ENCODE peak calls at places on chromosomes 7 and 10, in five cellular contexts. One of them, this sample, is unnamed.

GRCh38 chr7:28960071-28960840 is 2.1 kb upstream of the TRIL start:
- DNase-seq in GM23338: no peak
- DNase-seq in upper lobe of left lung: no peak
- DNase-seq in sigmoid colon: no peak
- DNase-seq in spleen: no peak
- DNase-seq in this sample: no peak

GRCh38 chr10:110747609-110748464 is 103.7 kb downstream of the RBM20 start:
- DNase-seq in spleen: no peak
- DNase-seq in sigmoid colon: no peak
- DNase-seq in GM23338: no peak
- DNase-seq in upper lobe of left lung: no peak
- DNase-seq in this sample: no peak

GRCh38 chr10:93757136-93757535 is 600 bp upstream of the LGI1 start:
- DNase-seq in upper lobe of left lung: no peak
- DNase-seq in sigmoid colon: no peak
- DNase-seq in spleen: no peak
- DNase-seq in GM23338: peak; percentile 32
- DNase-seq in this sample: no peak

GRCh38 chr10:6409982-6410694 is 169.9 kb downstream of the PRKCQ start:
- DNase-seq in GM23338: peak; percentile 41
- DNase-seq in sigmoid colon: no peak
- DNase-seq in spleen: no peak
- DNase-seq in upper lobe of left lung: no peak
- DNase-seq in this sample: peak; percentile 36

GRCh38 chr7:142800103-142800502 is 29.3 kb downstream of the PRSS2 start:
- DNase-seq in sigmoid colon: no peak
- DNase-seq in spleen: no peak
- DNase-seq in upper lobe of left lung: no peak
- DNase-seq in GM23338: no peak
- DNase-seq in this sample: no peak

GRCh38 chr7:31747553-31747952 is 60.5 kb downstream of the PPP1R17 start:
- DNase-seq in spleen: no peak
- DNase-seq in upper lobe of left lung: no peak
- DNase-seq in sigmoid colon: no peak
- DNase-seq in GM23338: no peak
- DNase-seq in this sample: peak; percentile 11

GRCh38 chr10:28676297-28676967 is 889 bp upstream of the BAMBI start:
- DNase-seq in upper lobe of left lung: no peak
- DNase-seq in GM23338: peak; percentile 78
- DNase-seq in spleen: no peak
- DNase-seq in sigmoid colon: peak; percentile 73
- DNase-seq in this sample: peak; percentile 13

GRCh38 chr7:71615017-71615416 is 483.1 kb downstream of the GALNT17 start:
- DNase-seq in upper lobe of left lung: no peak
- DNase-seq in sigmoid colon: no peak
- DNase-seq in GM23338: peak; percentile 32
- DNase-seq in spleen: no peak
- DNase-seq in this sample: no peak

GRCh38 chr7:131605280-131605878 is 49.0 kb upstream of the PODXL start:
- DNase-seq in sigmoid colon: no peak
- DNase-seq in GM23338: peak; percentile 98
- DNase-seq in upper lobe of left lung: no peak
- DNase-seq in spleen: no peak
- DNase-seq in this sample: no peak

GRCh38 chr10:112465299-112465882 is 18.4 kb downstream of the VTI1A start:
- DNase-seq in spleen: no peak
- DNase-seq in GM23338: no peak
- DNase-seq in upper lobe of left lung: no peak
- DNase-seq in sigmoid colon: no peak
- DNase-seq in this sample: no peak

GRCh38 chr7:46320956-46321355 is 399.9 kb upstream of the IGFBP3 start:
- DNase-seq in GM23338: no peak
- DNase-seq in spleen: no peak
- DNase-seq in sigmoid colon: no peak
- DNase-seq in upper lobe of left lung: no peak
- DNase-seq in this sample: no peak

GRCh38 chr7:51253157-51253556 is 63.5 kb downstream of the COBL start:
- DNase-seq in spleen: no peak
- DNase-seq in sigmoid colon: no peak
- DNase-seq in upper lobe of left lung: no peak
- DNase-seq in GM23338: no peak
- DNase-seq in this sample: no peak

GRCh38 chr10:32149257-32149955 is 93.2 kb upstream of the KIF5B start:
- DNase-seq in GM23338: no peak
- DNase-seq in sigmoid colon: peak; percentile 84
- DNase-seq in spleen: no peak
- DNase-seq in upper lobe of left lung: no peak
- DNase-seq in this sample: peak; percentile 35

GRCh38 chr7:123666492-123666891 is 10.8 kb downstream of the LMOD2 start:
- DNase-seq in sigmoid colon: no peak
- DNase-seq in GM23338: no peak
- DNase-seq in upper lobe of left lung: no peak
- DNase-seq in spleen: no peak
- DNase-seq in this sample: no peak

GRCh38 chr7:33921216-33921938 is 16.0 kb downstream of the BMPER start:
- DNase-seq in GM23338: no peak
- DNase-seq in spleen: no peak
- DNase-seq in upper lobe of left lung: peak; percentile 9
- DNase-seq in sigmoid colon: peak; percentile 74
- DNase-seq in this sample: peak; percentile 42

GRCh38 chr7:81366546-81366945 is 403.3 kb downstream of the HGF start:
- DNase-seq in GM23338: no peak
- DNase-seq in sigmoid colon: no peak
- DNase-seq in upper lobe of left lung: no peak
- DNase-seq in spleen: no peak
- DNase-seq in this sample: no peak
- H3K36me3 ChIP-seq in GM23338: no peaks in the 10 kb centered on the region
- H3K36me3 ChIP-seq in sigmoid colon: no peaks in the 10 kb centered on the region
- H3K36me3 ChIP-seq in upper lobe of left lung: no peaks in the 10 kb centered on the region
- H3K36me3 ChIP-seq in spleen: no peaks in the 10 kb centered on the region
- H3K36me3 ChIP-seq in this sample: no peaks in the 10 kb centered on the region

GRCh38 chr7:77327067-77327931 is 88.8 kb downstream of the GSAP start:
- DNase-seq in upper lobe of left lung: no peak
- DNase-seq in sigmoid colon: peak; percentile 84
- DNase-seq in GM23338: no peak
- DNase-seq in spleen: no peak
- DNase-seq in this sample: peak; percentile 23
- TF ChIP-seq POLR2AphosphoS5 in upper lobe of left lung: no peak
- TF ChIP-seq POLR2AphosphoS5 in sigmoid colon: peak; percentile 49
- TF ChIP-seq POLR2AphosphoS5 in GM23338: no peak
- TF ChIP-seq POLR2AphosphoS5 in spleen: no peak
- TF ChIP-seq POLR2AphosphoS5 in this sample: no peak

DNA sequence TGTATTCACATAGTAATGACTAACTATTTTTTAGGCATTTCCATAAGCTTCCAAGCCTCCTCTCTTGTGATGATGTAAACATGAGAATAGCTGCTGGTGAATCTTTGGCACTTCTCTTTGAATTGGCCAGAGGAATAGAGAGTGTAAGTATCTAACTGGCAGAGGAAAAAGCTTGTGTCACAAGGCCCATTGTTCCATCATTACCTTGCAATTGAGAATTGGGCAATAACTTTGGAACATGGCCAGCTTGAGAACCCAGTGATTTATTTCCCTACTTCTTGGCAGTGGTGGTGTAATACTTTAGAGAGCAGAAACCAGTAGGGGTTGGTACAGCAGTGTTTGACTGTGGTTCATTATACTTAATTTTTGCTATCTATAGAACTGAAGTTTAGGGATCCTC is 12.0 kb downstream of the IFRD1 start:
- DNase-seq in spleen: no peak
- DNase-seq in sigmoid colon: no peak
- DNase-seq in upper lobe of left lung: no peak
- DNase-seq in GM23338: no peak
- DNase-seq in this sample: peak; percentile 34
- H3K36me3 ChIP-seq in spleen: peaks cover 48% of the 10 kb centered on the region
- H3K36me3 ChIP-seq in sigmoid colon: peaks cover 24% of the 10 kb centered on the region
- H3K36me3 ChIP-seq in upper lobe of left lung: peaks cover 90% of the 10 kb centered on the region
- H3K36me3 ChIP-seq in GM23338: peaks cover 72% of the 10 kb centered on the region
- H3K36me3 ChIP-seq in this sample: no peaks in the 10 kb centered on the region

DNA sequence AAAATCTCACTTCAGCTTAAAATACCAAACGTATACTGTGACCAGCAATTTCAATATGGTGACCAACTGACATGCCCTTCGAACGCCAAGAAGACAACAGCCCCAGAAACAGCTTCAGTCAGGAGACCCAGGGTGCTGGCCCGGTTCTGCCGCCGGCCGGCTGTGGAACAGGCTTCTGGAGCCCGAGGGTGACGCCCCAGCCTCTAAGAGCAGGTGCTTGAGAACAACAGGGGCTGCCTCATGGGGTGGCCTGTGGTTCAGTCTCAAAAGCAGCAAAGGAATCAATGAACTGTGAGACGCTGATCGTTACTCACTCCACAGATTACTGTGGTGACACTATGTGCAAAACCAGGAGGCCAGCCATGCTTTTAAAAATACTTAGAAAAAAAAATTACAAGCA is 17.3 kb downstream of the GPER1 start:
- DNase-seq in GM23338: no peak
- DNase-seq in upper lobe of left lung: no peak
- DNase-seq in sigmoid colon: no peak
- DNase-seq in spleen: peak; percentile 63
- DNase-seq in this sample: no peak
- TF ChIP-seq POLR2AphosphoS5 in GM23338: no peak
- TF ChIP-seq POLR2AphosphoS5 in upper lobe of left lung: no peak
- TF ChIP-seq POLR2AphosphoS5 in sigmoid colon: no peak
- TF ChIP-seq POLR2AphosphoS5 in spleen: no peak
- TF ChIP-seq POLR2AphosphoS5 in this sample: no peak

This sample was measured in transverse colon.